ENCODE peak calls at places on chromosome 16, in nine cellular contexts. One of them, this sample, is unnamed.

GRCh38 chr16:15610369-15610871 is 32.5 kb downstream of the MARF1 start:
- DNase-seq in mucosa of descending colon: no peak
- DNase-seq in neural crest cell: no peak
- DNase-seq in endodermal cell: no peak
- DNase-seq in cardiac fibroblast: peak
- DNase-seq in neural progenitor cell: no peak
- DNase-seq in psoas muscle: no peak
- DNase-seq in fibroblast of the aortic adventitia: peak
- DNase-seq in lower leg skin: no peak
- DNase-seq in this sample: no peak

GRCh38 chr16:52677487-52677886 is 130.5 kb upstream of the TOX3 start:
- DNase-seq in mucosa of descending colon: no peak
- DNase-seq in neural crest cell: no peak
- DNase-seq in endodermal cell: no peak
- DNase-seq in cardiac fibroblast: no peak
- DNase-seq in neural progenitor cell: no peak
- DNase-seq in psoas muscle: no peak
- DNase-seq in fibroblast of the aortic adventitia: no peak
- DNase-seq in lower leg skin: no peak
- DNase-seq in this sample: no peak

GRCh38 chr16:69924777-69925191 is 26.4 kb upstream of the CLEC18A start:
- DNase-seq in mucosa of descending colon: no peak
- DNase-seq in neural crest cell: no peak
- DNase-seq in endodermal cell: no peak
- DNase-seq in cardiac fibroblast: peak
- DNase-seq in neural progenitor cell: no peak
- DNase-seq in psoas muscle: peak
- DNase-seq in fibroblast of the aortic adventitia: peak
- DNase-seq in lower leg skin: no peak
- DNase-seq in this sample: no peak

GRCh38 chr16:67158637-67159600 is 790 bp downstream of the TRADD start:
- DNase-seq in mucosa of descending colon: peak
- DNase-seq in neural crest cell: no peak
- DNase-seq in endodermal cell: peak
- DNase-seq in cardiac fibroblast: no peak
- DNase-seq in neural progenitor cell: peak
- DNase-seq in psoas muscle: no peak
- DNase-seq in fibroblast of the aortic adventitia: no peak
- DNase-seq in lower leg skin: no peak
- DNase-seq in this sample: no peak

GRCh38 chr16:10308305-10309193 is 77.3 kb upstream of the ATF7IP2 start:
- DNase-seq in mucosa of descending colon: no peak
- DNase-seq in neural crest cell: no peak
- DNase-seq in endodermal cell: no peak
- DNase-seq in cardiac fibroblast: no peak
- DNase-seq in neural progenitor cell: no peak
- DNase-seq in psoas muscle: no peak
- DNase-seq in fibroblast of the aortic adventitia: no peak
- DNase-seq in lower leg skin: peak
- DNase-seq in this sample: no peak

GRCh38 chr16:82195917-82196494 is 26.0 kb upstream of the MPHOSPH6 start:
- DNase-seq in mucosa of descending colon: no peak
- DNase-seq in neural crest cell: no peak
- DNase-seq in endodermal cell: no peak
- DNase-seq in cardiac fibroblast: peak
- DNase-seq in neural progenitor cell: no peak
- DNase-seq in psoas muscle: no peak
- DNase-seq in fibroblast of the aortic adventitia: peak
- DNase-seq in lower leg skin: no peak
- DNase-seq in this sample: no peak

GRCh38 chr16:53043986-53044571 is 8.6 kb downstream of the CHD9NB start:
- DNase-seq in mucosa of descending colon: peak
- DNase-seq in neural crest cell: no peak
- DNase-seq in endodermal cell: peak
- DNase-seq in cardiac fibroblast: no peak
- DNase-seq in neural progenitor cell: peak
- DNase-seq in psoas muscle: no peak
- DNase-seq in fibroblast of the aortic adventitia: no peak
- DNase-seq in lower leg skin: no peak
- DNase-seq in this sample: no peak

GRCh38 chr16:3536271-3536671 is 35.5 kb downstream of the CLUAP1 start:
- DNase-seq in mucosa of descending colon: no peak
- DNase-seq in neural crest cell: no peak
- DNase-seq in endodermal cell: no peak
- DNase-seq in cardiac fibroblast: peak
- DNase-seq in neural progenitor cell: no peak
- DNase-seq in psoas muscle: no peak
- DNase-seq in fibroblast of the aortic adventitia: peak
- DNase-seq in lower leg skin: no peak
- DNase-seq in this sample: peak

GRCh38 chr16:1379863-1380174 is 28.1 kb downstream of the GNPTG start:
- DNase-seq in mucosa of descending colon: no peak
- DNase-seq in neural crest cell: no peak
- DNase-seq in endodermal cell: peak
- DNase-seq in cardiac fibroblast: no peak
- DNase-seq in neural progenitor cell: no peak
- DNase-seq in psoas muscle: no peak
- DNase-seq in fibroblast of the aortic adventitia: no peak
- DNase-seq in lower leg skin: no peak
- DNase-seq in this sample: no peak
- TF ChIP-seq CTCF in mucosa of descending colon: no peak
- TF ChIP-seq CTCF in neural crest cell: no peak
- TF ChIP-seq CTCF in endodermal cell: peak
- TF ChIP-seq CTCF in cardiac fibroblast: no peak
- TF ChIP-seq CTCF in neural progenitor cell: peak
- TF ChIP-seq CTCF in psoas muscle: no peak
- TF ChIP-seq CTCF in fibroblast of the aortic adventitia: no peak
- TF ChIP-seq CTCF in lower leg skin: no peak
- TF ChIP-seq CTCF in this sample: no peak

GRCh38 chr16:24729967-24730815 is 740 bp downstream of the TNRC6A start:
- DNase-seq in mucosa of descending colon: peak
- DNase-seq in neural crest cell: peak
- DNase-seq in endodermal cell: peak
- DNase-seq in cardiac fibroblast: peak
- DNase-seq in neural progenitor cell: peak
- DNase-seq in psoas muscle: peak
- DNase-seq in fibroblast of the aortic adventitia: no peak
- DNase-seq in lower leg skin: peak
- DNase-seq in this sample: no peak

GRCh38 chr16:24730914-24731313 is 1.5 kb downstream of the TNRC6A start:
- DNase-seq in mucosa of descending colon: no peak
- DNase-seq in neural crest cell: no peak
- DNase-seq in endodermal cell: no peak
- DNase-seq in cardiac fibroblast: no peak
- DNase-seq in neural progenitor cell: no peak
- DNase-seq in psoas muscle: no peak
- DNase-seq in fibroblast of the aortic adventitia: no peak
- DNase-seq in lower leg skin: no peak
- DNase-seq in this sample: no peak

GRCh38 chr16:24734382-24734781 is 4.9 kb downstream of the TNRC6A start:
- DNase-seq in mucosa of descending colon: no peak
- DNase-seq in neural crest cell: no peak
- DNase-seq in endodermal cell: no peak
- DNase-seq in cardiac fibroblast: peak
- DNase-seq in neural progenitor cell: no peak
- DNase-seq in psoas muscle: no peak
- DNase-seq in fibroblast of the aortic adventitia: peak
- DNase-seq in lower leg skin: no peak
- DNase-seq in this sample: no peak

GRCh38 chr16:24729243-24729966 is at the start of gene TNRC6A:
- DNase-seq in mucosa of descending colon: peak
- DNase-seq in neural crest cell: peak
- DNase-seq in endodermal cell: peak
- DNase-seq in cardiac fibroblast: peak
- DNase-seq in neural progenitor cell: peak
- DNase-seq in psoas muscle: peak
- DNase-seq in fibroblast of the aortic adventitia: peak
- DNase-seq in lower leg skin: peak
- DNase-seq in this sample: peak

DNA sequence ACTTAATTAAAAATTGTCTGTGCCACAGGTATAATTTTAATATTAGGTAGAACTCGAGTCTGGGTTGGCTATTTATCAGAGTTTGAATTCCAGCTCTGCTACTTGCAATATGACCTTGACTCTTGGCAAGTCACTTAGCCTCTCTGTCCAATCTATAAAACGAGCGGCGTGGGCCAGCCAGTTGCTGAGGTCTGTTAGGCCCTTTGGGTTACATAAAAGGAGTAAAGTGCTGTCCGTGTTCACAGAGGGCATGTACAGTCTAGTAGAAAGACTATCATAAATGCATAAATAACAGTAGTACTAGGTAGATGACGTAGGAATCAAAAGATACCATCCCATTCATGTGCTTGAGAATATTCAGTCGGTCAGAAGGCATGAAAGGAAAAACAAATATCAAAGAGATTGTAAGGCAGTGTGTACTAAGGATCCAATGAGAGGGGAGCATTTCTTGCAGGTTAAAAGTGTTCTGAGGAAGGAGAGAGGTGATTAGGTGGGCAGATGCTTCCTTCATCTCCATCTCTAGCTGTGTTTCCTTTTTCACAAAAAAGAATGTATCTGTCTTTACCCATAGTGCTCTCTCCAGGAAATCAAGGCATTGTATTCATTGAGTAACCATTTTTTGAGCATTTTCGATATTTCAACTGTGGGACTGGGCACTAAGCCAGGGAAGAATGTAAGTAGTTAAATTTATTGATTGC is 2.4 kb downstream of the TNRC6A start:
- DNase-seq in mucosa of descending colon: no peak
- DNase-seq in neural crest cell: no peak
- DNase-seq in endodermal cell: no peak
- DNase-seq in cardiac fibroblast: no peak
- DNase-seq in neural progenitor cell: no peak
- DNase-seq in psoas muscle: peak
- DNase-seq in fibroblast of the aortic adventitia: peak
- DNase-seq in lower leg skin: no peak
- DNase-seq in this sample: no peak
- TF ChIP-seq CTCF in mucosa of descending colon: no peak
- TF ChIP-seq CTCF in neural crest cell: no peak
- TF ChIP-seq CTCF in endodermal cell: no peak
- TF ChIP-seq CTCF in cardiac fibroblast: no peak
- TF ChIP-seq CTCF in neural progenitor cell: no peak
- TF ChIP-seq CTCF in psoas muscle: no peak
- TF ChIP-seq CTCF in fibroblast of the aortic adventitia: no peak
- TF ChIP-seq CTCF in lower leg skin: no peak
- TF ChIP-seq CTCF in this sample: no peak

GRCh38 chr16:74771656-74772315 is 2.8 kb downstream of the FA2H start:
- DNase-seq in mucosa of descending colon: no peak
- DNase-seq in neural crest cell: no peak
- DNase-seq in endodermal cell: no peak
- DNase-seq in cardiac fibroblast: no peak
- DNase-seq in neural progenitor cell: no peak
- DNase-seq in psoas muscle: no peak
- DNase-seq in fibroblast of the aortic adventitia: no peak
- DNase-seq in lower leg skin: no peak
- DNase-seq in this sample: no peak

GRCh38 chr16:74776926-74777325 is 2.3 kb upstream of the FA2H start:
- DNase-seq in mucosa of descending colon: no peak
- DNase-seq in neural crest cell: no peak
- DNase-seq in endodermal cell: no peak
- DNase-seq in cardiac fibroblast: no peak
- DNase-seq in neural progenitor cell: no peak
- DNase-seq in psoas muscle: no peak
- DNase-seq in fibroblast of the aortic adventitia: no peak
- DNase-seq in lower leg skin: no peak
- DNase-seq in this sample: no peak

GRCh38 chr16:74775255-74775654 is 635 bp upstream of the FA2H start:
- DNase-seq in mucosa of descending colon: no peak
- DNase-seq in neural crest cell: no peak
- DNase-seq in endodermal cell: no peak
- DNase-seq in cardiac fibroblast: no peak
- DNase-seq in neural progenitor cell: no peak
- DNase-seq in psoas muscle: no peak
- DNase-seq in fibroblast of the aortic adventitia: no peak
- DNase-seq in lower leg skin: no peak
- DNase-seq in this sample: no peak

GRCh38 chr16:74773431-74774222 is 993 bp downstream of the FA2H start:
- DNase-seq in mucosa of descending colon: no peak
- DNase-seq in neural crest cell: no peak
- DNase-seq in endodermal cell: no peak
- DNase-seq in cardiac fibroblast: no peak
- DNase-seq in neural progenitor cell: no peak
- DNase-seq in psoas muscle: no peak
- DNase-seq in fibroblast of the aortic adventitia: no peak
- DNase-seq in lower leg skin: no peak
- DNase-seq in this sample: no peak

DNA sequence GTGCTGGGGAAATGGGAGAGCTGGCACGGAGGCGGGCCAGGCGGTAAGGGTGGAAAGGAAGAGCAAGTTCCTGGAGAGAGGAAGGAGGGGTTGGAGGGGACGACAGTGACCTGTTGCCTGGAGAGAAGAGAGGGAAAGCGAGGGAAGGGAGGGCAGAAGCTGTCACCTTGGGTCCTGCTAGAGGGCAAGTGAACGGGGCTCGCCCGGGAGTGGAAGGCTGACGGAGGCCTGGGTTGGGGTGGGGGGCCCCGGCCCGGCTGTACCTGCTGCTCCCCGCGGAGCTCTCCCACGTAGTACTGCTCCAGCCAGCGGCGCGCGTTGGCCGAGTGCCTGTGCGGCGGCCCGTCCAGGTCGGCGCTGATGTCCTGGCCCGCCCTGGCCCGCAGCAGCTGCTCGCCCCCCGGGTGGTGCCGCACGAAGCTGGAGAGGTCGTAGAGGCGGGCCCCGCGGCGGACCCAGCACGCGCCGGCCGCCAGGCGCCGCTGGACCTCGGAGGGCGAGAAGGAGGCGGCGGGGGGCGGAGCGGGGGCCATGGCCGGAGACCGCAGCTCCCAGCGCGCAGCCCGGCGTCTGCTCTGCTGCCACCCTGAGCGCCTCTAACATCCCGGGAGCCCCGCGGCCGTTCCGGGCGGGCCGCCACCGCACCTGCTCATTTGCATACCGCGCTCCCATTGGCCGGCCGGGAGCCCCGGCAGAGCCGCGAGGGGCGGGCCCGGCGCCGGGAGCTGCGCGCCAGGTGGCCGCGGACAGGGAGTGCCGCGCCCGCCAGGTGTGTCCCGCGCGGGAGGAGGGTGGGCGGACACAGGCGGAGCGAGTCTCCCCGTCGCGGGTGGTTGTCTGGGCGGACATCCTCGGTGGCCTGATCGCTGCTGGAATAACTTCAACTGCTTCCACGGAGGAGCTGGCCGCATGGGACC is at the start of gene FA2H:
- DNase-seq in mucosa of descending colon: peak
- DNase-seq in neural crest cell: peak
- DNase-seq in endodermal cell: peak
- DNase-seq in cardiac fibroblast: peak
- DNase-seq in neural progenitor cell: peak
- DNase-seq in psoas muscle: peak
- DNase-seq in fibroblast of the aortic adventitia: no peak
- DNase-seq in lower leg skin: peak
- DNase-seq in this sample: peak
- TF ChIP-seq CTCF in mucosa of descending colon: peak
- TF ChIP-seq CTCF in neural crest cell: peak
- TF ChIP-seq CTCF in endodermal cell: peak
- TF ChIP-seq CTCF in cardiac fibroblast: no peak
- TF ChIP-seq CTCF in neural progenitor cell: peak
- TF ChIP-seq CTCF in psoas muscle: peak
- TF ChIP-seq CTCF in fibroblast of the aortic adventitia: no peak
- TF ChIP-seq CTCF in lower leg skin: no peak
- TF ChIP-seq CTCF in this sample: no peak

GRCh38 chr16:54061454-54061853 is 225.1 kb downstream of the IRX3 start:
- DNase-seq in mucosa of descending colon: no peak
- DNase-seq in neural crest cell: no peak
- DNase-seq in endodermal cell: no peak
- DNase-seq in cardiac fibroblast: no peak
- DNase-seq in neural progenitor cell: no peak
- DNase-seq in psoas muscle: no peak
- DNase-seq in fibroblast of the aortic adventitia: no peak
- DNase-seq in lower leg skin: no peak
- DNase-seq in this sample: no peak

GRCh38 chr16:54060599-54061355 is 225.8 kb downstream of the IRX3 start:
- DNase-seq in mucosa of descending colon: no peak
- DNase-seq in neural crest cell: no peak
- DNase-seq in endodermal cell: no peak
- DNase-seq in cardiac fibroblast: no peak
- DNase-seq in neural progenitor cell: no peak
- DNase-seq in psoas muscle: no peak
- DNase-seq in fibroblast of the aortic adventitia: no peak
- DNase-seq in lower leg skin: no peak
- DNase-seq in this sample: no peak

GRCh38 chr16:54063374-54063773 is 223.2 kb downstream of the IRX3 start:
- DNase-seq in mucosa of descending colon: no peak
- DNase-seq in neural crest cell: no peak
- DNase-seq in endodermal cell: no peak
- DNase-seq in cardiac fibroblast: peak
- DNase-seq in neural progenitor cell: no peak
- DNase-seq in psoas muscle: no peak
- DNase-seq in fibroblast of the aortic adventitia: no peak
- DNase-seq in lower leg skin: no peak
- DNase-seq in this sample: no peak

GRCh38 chr16:54059319-54059718 is 227.3 kb downstream of the IRX3 start:
- DNase-seq in mucosa of descending colon: no peak
- DNase-seq in neural crest cell: no peak
- DNase-seq in endodermal cell: no peak
- DNase-seq in cardiac fibroblast: no peak
- DNase-seq in neural progenitor cell: no peak
- DNase-seq in psoas muscle: no peak
- DNase-seq in fibroblast of the aortic adventitia: no peak
- DNase-seq in lower leg skin: no peak
- DNase-seq in this sample: no peak

GRCh38 chr16:54062361-54063346 is 223.9 kb downstream of the IRX3 start:
- DNase-seq in mucosa of descending colon: no peak
- DNase-seq in neural crest cell: no peak
- DNase-seq in endodermal cell: peak
- DNase-seq in cardiac fibroblast: no peak
- DNase-seq in neural progenitor cell: peak
- DNase-seq in psoas muscle: no peak
- DNase-seq in fibroblast of the aortic adventitia: no peak
- DNase-seq in lower leg skin: no peak
- DNase-seq in this sample: no peak
- TF ChIP-seq CTCF in mucosa of descending colon: no peak
- TF ChIP-seq CTCF in neural crest cell: peak
- TF ChIP-seq CTCF in endodermal cell: peak
- TF ChIP-seq CTCF in cardiac fibroblast: peak
- TF ChIP-seq CTCF in neural progenitor cell: no peak
- TF ChIP-seq CTCF in psoas muscle: no peak
- TF ChIP-seq CTCF in fibroblast of the aortic adventitia: no peak
- TF ChIP-seq CTCF in lower leg skin: no peak
- TF ChIP-seq CTCF in this sample: no peak